ENCODE peak calls at places on chromosomes 6 and 20, in four cellular contexts. P, K, U and A are unnamed samples.
A peak's percentile ranks its signal among the peaks of the same experiment; 100 is the strongest.

GRCh38 chr6:36352477-36353157 is 15.9 kb upstream of the BNIP5 start:
- DNase-seq in P (no peak), K (no peak), U (no peak), A (no peak)

GRCh38 chr20:21026951-21027350 is 79.2 kb downstream of the LINC00237 start:
- DNase-seq in U (no peak), P (no peak), K (no peak), A (no peak)

GRCh38 chr6:14079433-14079832 is 38.1 kb upstream of the CD83 start:
- DNase-seq in P (peak; percentile 53), U (peak; percentile 47), K (no peak), A (peak; percentile 64)

GRCh38 chr6:14273196-14273595 is 155.6 kb downstream of the CD83 start:
- DNase-seq in K (no peak), P (no peak), U (no peak), A (no peak)

GRCh38 chr6:96878101-96878500 is 19.6 kb downstream of the NDUFAF4 start:
- DNase-seq in P (peak; percentile 13), K (no peak), U (no peak), A (no peak)

GRCh38 chr6:112231609-112232060 is 22.7 kb downstream of the LAMA4 start:
- DNase-seq in P (peak; percentile 49), U (no peak), K (no peak), A (no peak)

GRCh38 chr6:112466378-112467151 is 119.4 kb downstream of the RFPL4B start:
- DNase-seq in K (no peak), P (peak; percentile 69), U (no peak), A (no peak)

GRCh38 chr6:129701721-129702455 is 8.1 kb downstream of the ARHGAP18 start:
- DNase-seq in K (no peak), P (peak; percentile 58), U (no peak), A (peak; percentile 20)

GRCh38 chr6:32475392-32476206 is 35.9 kb downstream of the HLA-DRA start:
- DNase-seq in K (no peak), P (no peak), U (no peak), A (no peak)

GRCh38 chr6:151681426-151682059 is 125.9 kb upstream of the ESR1 start:
- DNase-seq in U (peak; percentile 15), K (no peak), P (no peak), A (no peak)

GRCh38 chr6:108941867-108942266 is 93.6 kb downstream of the ARMC2 start:
- DNase-seq in K (no peak), P (no peak), U (no peak), A (no peak)

GRCh38 chr6:84854801-84855400 is 90.5 kb upstream of the TBX18 start:
- DNase-seq in P (no peak), K (no peak), U (no peak), A (no peak)

GRCh38 chr6:56246941-56247653 is at the start of gene COL21A1:
- DNase-seq in P (no peak), K (peak; percentile 19), U (peak; percentile 59), A (no peak)

GRCh38 chr20:61185841-61186601 is 66.0 kb upstream of the CDH4 start:
- DNase-seq in U (no peak), K (no peak), P (peak; percentile 98), A (peak; percentile 81)

GRCh38 chr6:100617633-100618348 is 153.1 kb upstream of the SIM1 start:
- DNase-seq in U (no peak), K (no peak), P (peak; percentile 48), A (no peak)

GRCh38 chr6:73152998-73153757 is 72.1 kb downstream of the KHDC1L start:
- DNase-seq in U (no peak), K (no peak), P (peak; percentile 68), A (no peak)

GRCh38 chr6:156715839-156716238 is 61.3 kb upstream of the ARID1B start:
- DNase-seq in U (no peak), K (no peak), P (no peak), A (no peak)

GRCh38 chr20:44745560-44746366 is at the start of gene KCNK15:
- DNase-seq in U (peak; percentile 55), P (peak; percentile 17), K (no peak), A (peak; percentile 41)
- H3K27me3 ChIP-seq in U (peaks cover 23% of the 10 kb centered on the region), P (peaks cover 84% of the 10 kb centered on the region), K (no peaks in the 10 kb centered on the region), A (peaks cover 7% of the 10 kb centered on the region)

GRCh38 chr20:62879275-62880146 is 17.9 kb upstream of the TCFL5 start:
- DNase-seq in U (no peak), P (no peak), K (no peak), A (no peak)
- H3K4me3 ChIP-seq in U (peak overlapping the region; percentile 41), P (no peak overlapping the region), K (no peak overlapping the region), A (no peak overlapping the region)

GRCh38 chr20:37240337-37241055 is 21.1 kb downstream of the GHRH start:
- DNase-seq in K (no peak), U (no peak), P (no peak), A (no peak)

GRCh38 chr20:37243076-37243936 is 18.3 kb downstream of the GHRH start:
- DNase-seq in U (no peak), P (no peak), K (no peak), A (no peak)

GRCh38 chr20:37244572-37244957 is 17.0 kb downstream of the GHRH start:
- DNase-seq in U (no peak), P (no peak), K (no peak), A (no peak)

GRCh38 chr20:37243937-37244571 is 17.6 kb downstream of the GHRH start:
- DNase-seq in K (no peak), U (peak; percentile 66), P (no peak), A (no peak)

DNA sequence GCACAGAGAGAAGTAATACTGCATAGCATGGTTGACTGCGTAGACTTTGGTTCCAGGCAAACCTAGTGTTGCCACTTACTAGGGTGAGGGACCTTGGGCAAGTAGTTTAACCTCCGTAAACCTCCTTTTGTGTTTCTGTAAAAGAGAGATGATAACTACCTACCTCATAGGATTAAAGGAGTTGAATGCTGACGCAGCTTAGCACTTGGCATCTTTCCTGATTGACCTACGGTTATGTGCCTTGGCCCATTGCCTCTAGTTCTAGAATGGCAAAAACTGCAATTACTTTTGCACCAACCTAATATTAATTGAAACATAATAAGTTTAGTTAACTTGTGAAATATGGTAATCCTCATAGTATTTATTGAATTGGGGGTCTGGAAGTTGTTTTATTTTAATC is 19.1 kb downstream of the GHRH start:
- DNase-seq in K (no peak), U (no peak), P (no peak), A (no peak)
- H3K36me3 ChIP-seq in K (peaks cover 28% of the 10 kb centered on the region), U (peaks cover 40% of the 10 kb centered on the region), P (peaks cover 43% of the 10 kb centered on the region), A (peaks cover 63% of the 10 kb centered on the region)

GRCh38 chr20:14832630-14833029 is 495.2 kb upstream of the FLRT3 start:
- DNase-seq in K (no peak), U (no peak), P (no peak), A (no peak)

GRCh38 chr20:14828459-14828858 is 491.0 kb upstream of the FLRT3 start:
- DNase-seq in U (no peak), P (no peak), K (no peak), A (no peak)

GRCh38 chr20:14829897-14830296 is 492.5 kb upstream of the FLRT3 start:
- DNase-seq in U (no peak), K (no peak), P (no peak), A (no peak)

GRCh38 chr20:14830466-14830865 is 493.1 kb upstream of the FLRT3 start:
- DNase-seq in P (no peak), K (no peak), U (no peak), A (no peak)

DNA sequence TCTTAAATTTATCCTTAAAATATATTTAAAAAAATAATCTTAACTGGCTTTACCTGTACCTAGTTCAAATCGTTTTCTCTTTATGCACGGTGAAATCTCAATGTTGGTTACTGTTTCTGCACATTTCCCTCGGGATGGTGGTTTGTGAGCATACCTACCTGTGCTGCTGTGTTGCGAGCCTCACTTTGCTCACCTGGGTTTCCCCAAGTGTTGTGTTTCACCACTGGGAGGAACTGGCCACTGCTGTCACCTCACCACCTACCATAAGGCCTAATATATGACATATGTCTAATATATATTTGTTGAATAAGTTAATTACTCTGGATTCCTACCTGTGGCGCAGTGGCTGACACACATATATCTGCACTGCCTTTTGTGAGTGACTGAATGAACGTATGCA is 493.5 kb upstream of the FLRT3 start:
- DNase-seq in P (no peak), U (no peak), K (no peak), A (no peak)
- H3K27me3 ChIP-seq in P (no peaks in the 10 kb centered on the region), U (no peaks in the 10 kb centered on the region), K (no peaks in the 10 kb centered on the region), A (no peaks in the 10 kb centered on the region)

DNA sequence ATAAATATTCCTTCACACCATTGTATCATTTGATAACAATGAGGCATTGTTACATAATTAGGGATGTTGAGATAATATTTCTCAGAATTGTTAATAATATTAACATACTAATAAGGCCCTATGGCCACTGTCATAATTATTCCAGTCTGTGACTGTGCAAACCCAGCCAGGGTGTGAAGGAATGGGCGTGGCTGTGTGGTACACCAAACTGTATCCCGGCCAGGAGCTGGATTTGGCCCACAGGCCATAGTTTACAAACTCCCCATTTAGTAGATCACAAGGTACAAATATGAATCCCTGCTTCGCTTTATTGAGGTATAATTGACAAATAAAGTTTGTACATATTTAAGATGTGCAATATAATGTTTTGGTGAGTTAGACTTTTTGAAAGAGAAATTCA is 894.7 kb downstream of the C6orf118 start:
- DNase-seq in P (no peak), K (no peak), U (no peak), A (no peak)
- H3K4me3 ChIP-seq in P (no peak overlapping the region), K (no peak overlapping the region), U (no peak overlapping the region), A (no peak overlapping the region)

GRCh38 chr20:49279677-49280462 is 2.0 kb upstream of the ZNFX1 start:
- DNase-seq in K (no peak), U (no peak), P (no peak), A (no peak)

GRCh38 chr20:49280463-49281058 is 2.7 kb upstream of the ZNFX1 start:
- DNase-seq in K (no peak), P (no peak), U (no peak), A (no peak)

GRCh38 chr20:49277786-49278035 is 146 bp downstream of the ZNFX1 start:
- DNase-seq in K (no peak), P (no peak), U (no peak), A (no peak)

GRCh38 chr20:49278036-49278816 is at the start of gene ZNFX1:
- DNase-seq in P (peak; percentile 96), K (peak; percentile 98), U (peak; percentile 99), A (peak; percentile 99)

GRCh38 chr20:49278817-49279676 is 1.2 kb upstream of the ZNFX1 start:
- DNase-seq in P (no peak), K (no peak), U (no peak), A (peak; percentile 35)
- H3K36me3 ChIP-seq in P (peaks cover 58% of the 10 kb centered on the region), K (peaks cover 38% of the 10 kb centered on the region), U (peaks cover 61% of the 10 kb centered on the region), A (peaks cover 80% of the 10 kb centered on the region)